ENCODE peak calls at places on chromosomes 4 and X, in seven cellular contexts. R, N, G, V, Y, K and X are unnamed samples.

GRCh38 chr4:73127839-73128448 is 58.4 kb upstream of the COX18 start:
- DNase-seq in G (no peak), V (no peak), K (no peak), N (no peak), Y (peak), R (peak), X (peak)

GRCh38 chrX:40083120-40083978 is 14.4 kb downstream of the BCOR start:
- DNase-seq in Y (no peak), G (no peak), K (peak), R (no peak), N (no peak), V (no peak), X (peak)

GRCh38 chr4:1408418-1408817 is 2.2 kb upstream of the NKX1-1 start:
- DNase-seq in R (no peak), K (no peak), G (no peak), V (no peak), Y (no peak), N (no peak), X (peak)

GRCh38 chr4:3201718-3202702 is 46.9 kb upstream of the MSANTD1 start:
- DNase-seq in G (no peak), V (no peak), N (peak), Y (peak), R (peak), K (no peak), X (peak)

GRCh38 chrX:120299928-120300327 is 11.3 kb downstream of the TMEM255A start:
- DNase-seq in V (no peak), G (no peak), R (no peak), K (no peak), N (no peak), Y (no peak), X (no peak)

GRCh38 chrX:13090261-13091110 is 46.1 kb upstream of the FAM9C start:
- DNase-seq in N (no peak), G (no peak), K (no peak), Y (peak), V (no peak), R (no peak), X (no peak)

GRCh38 chrX:129565046-129565649 is 25.1 kb downstream of the OCRL start:
- DNase-seq in V (no peak), R (no peak), Y (no peak), K (no peak), N (peak), G (no peak), X (no peak)

GRCh38 chr4:147480891-147481576 is at the start of gene EDNRA:
- DNase-seq in Y (no peak), K (no peak), G (no peak), R (peak), V (no peak), N (no peak), X (peak)

GRCh38 chrX:80578518-80579105 is 158.4 kb downstream of the TENT5D start:
- DNase-seq in Y (peak), K (no peak), G (no peak), R (peak), N (no peak), V (peak), X (peak)

DNA sequence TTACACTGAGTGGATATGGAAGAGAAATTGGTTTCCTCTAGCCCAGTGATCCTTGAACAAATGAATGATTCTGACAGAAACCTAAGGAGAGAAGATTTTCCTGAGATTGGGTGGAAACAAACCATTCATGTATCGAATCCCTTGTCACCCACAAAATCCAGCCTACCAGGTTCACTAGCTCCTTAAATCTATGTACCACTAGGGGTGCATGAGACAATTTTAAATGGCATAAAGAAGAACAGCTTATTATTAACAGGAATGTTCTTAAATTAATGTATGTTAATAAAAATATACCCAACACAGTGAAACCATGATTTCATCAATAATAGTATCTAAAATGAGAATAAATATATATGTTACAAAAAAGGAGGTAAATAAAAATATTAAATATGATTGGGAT is 118.4 kb upstream of the LNX1 start:
- DNase-seq in G (no peak), V (no peak), K (no peak), R (no peak), Y (no peak), N (no peak), X (no peak)
- TF ChIP-seq CTCF in G (no peak), V (no peak), K (no peak), R (no peak), Y (no peak), N (peak), X (no peak)

GRCh38 chrX:20253232-20253543 is 13.5 kb downstream of the RPS6KA3 start:
- DNase-seq in V (no peak), K (no peak), Y (no peak), R (no peak), N (no peak), G (no peak), X (no peak)

GRCh38 chrX:20254712-20255299 is 11.9 kb downstream of the RPS6KA3 start:
- DNase-seq in V (no peak), R (no peak), Y (no peak), N (no peak), G (no peak), K (no peak), X (no peak)

GRCh38 chrX:20248592-20249192 is 18.0 kb downstream of the RPS6KA3 start:
- DNase-seq in V (no peak), K (no peak), G (no peak), R (no peak), N (no peak), Y (no peak), X (no peak)

DNA sequence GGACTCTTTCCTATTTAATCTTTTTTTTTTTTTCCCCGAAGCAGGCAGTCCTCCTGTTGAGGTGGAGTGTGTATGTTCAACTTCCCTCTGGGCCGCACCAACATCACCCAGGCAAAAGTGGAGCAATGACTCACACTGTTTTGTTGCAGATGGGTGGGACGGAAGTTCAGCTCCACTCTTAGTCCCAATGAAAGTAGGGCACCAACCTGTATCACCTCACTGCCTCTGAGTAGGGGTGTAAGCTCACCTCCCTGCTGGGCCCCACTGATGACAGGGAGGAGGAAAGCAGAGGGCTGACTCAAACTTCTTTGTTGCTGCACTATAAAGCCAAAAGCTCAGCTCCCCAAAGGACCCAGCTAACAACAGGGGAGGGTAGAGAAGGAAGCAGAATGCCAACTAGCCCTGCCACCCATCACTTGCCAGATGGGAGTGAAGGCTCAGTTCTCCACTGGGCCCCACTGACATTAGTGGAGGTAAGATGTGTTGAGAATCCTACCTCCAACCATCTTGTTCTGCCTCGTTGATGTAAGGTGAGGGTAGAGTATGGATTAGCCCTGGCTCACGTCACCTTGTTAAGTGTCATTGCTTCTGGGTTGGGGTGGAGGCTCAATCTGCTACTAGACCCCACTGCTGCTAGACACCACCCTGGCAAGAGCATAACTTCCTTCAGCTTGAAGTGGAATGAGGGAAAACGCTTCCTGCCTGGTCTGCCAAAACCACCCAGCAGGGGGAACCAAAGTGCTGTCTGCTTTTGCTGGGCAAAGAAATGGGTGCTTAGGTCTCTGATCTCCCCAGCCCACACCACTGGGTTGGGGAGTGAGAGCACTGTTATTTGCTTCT is 14.1 kb downstream of the RPS6KA3 start:
- DNase-seq in R (peak), V (no peak), N (no peak), Y (peak), K (peak), G (peak), X (peak)
- TF ChIP-seq CTCF in R (peak), V (peak), N (peak), Y (peak), K (peak), G (peak), X (peak)

GRCh38 chr4:140152015-140152703 is 1.8 kb downstream of the MAML3 start:
- DNase-seq in N (no peak), R (peak), Y (no peak), K (peak), V (no peak), G (peak), X (peak)
- TF ChIP-seq CTCF in N (peak), R (no peak), Y (no peak), K (peak), V (no peak), G (no peak), X (no peak)

GRCh38 chr4:144754562-144755410 is 108.8 kb downstream of the HHIP start:
- DNase-seq in K (peak), G (no peak), Y (no peak), V (no peak), R (peak), N (peak), X (peak)

GRCh38 chr4:144750348-144750747 is 104.4 kb downstream of the HHIP start:
- DNase-seq in Y (no peak), R (no peak), K (no peak), N (no peak), V (no peak), G (no peak), X (no peak)

DNA sequence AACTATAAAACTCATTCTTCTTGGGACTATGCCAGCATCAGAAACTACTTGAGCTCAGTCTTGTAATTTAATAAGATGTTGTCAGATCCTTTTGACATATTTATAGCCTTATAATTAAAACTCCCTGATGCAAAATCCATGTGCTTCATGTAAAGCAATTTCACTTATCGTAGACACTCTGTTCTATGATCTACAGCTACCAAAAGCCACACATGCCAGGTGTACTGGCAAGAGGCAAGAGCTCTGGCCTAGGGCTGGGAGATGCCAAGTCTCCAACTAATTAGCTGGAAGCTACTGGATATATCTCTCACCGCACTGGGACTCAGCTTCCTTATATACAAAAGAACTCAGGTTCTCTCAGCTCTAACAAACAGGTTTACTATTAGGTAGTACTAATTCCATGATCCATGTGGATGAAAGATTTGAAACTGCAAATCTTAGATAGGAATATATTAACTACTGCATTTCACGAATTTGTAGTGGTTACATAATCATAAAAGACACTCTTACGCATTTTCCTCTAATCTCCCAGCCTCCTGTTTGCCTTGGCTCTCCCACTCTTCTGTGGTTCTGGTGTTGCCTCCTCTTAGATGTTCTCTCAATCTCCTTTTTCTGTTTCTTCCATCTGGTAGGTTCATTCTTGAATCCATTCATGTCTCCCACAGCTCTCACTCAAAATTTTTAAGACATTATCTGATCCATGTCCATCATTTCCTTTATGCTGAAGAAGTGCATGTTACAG is 103.0 kb downstream of the HHIP start:
- DNase-seq in K (no peak), Y (no peak), G (no peak), V (peak), R (no peak), N (no peak), X (no peak)
- TF ChIP-seq CTCF in K (no peak), Y (no peak), G (no peak), V (no peak), R (no peak), N (no peak), X (no peak)

GRCh38 chrX:135516376-135516775 is 4.1 kb upstream of the INTS6L start:
- DNase-seq in G (no peak), Y (no peak), K (no peak), V (no peak), R (peak), N (no peak), X (no peak)
- TF ChIP-seq CTCF in G (no peak), Y (no peak), K (no peak), V (no peak), R (no peak), N (no peak), X (no peak)

GRCh38 chrX:21972721-21973120 is 32.2 kb downstream of the SMS start:
- DNase-seq in R (peak), V (no peak), K (no peak), G (no peak), Y (peak), N (peak), X (no peak)
- TF ChIP-seq CTCF in R (peak), V (no peak), K (no peak), G (no peak), Y (no peak), N (peak), X (no peak)

GRCh38 chrX:68238568-68238967 is 194.7 kb downstream of the OPHN1 start:
- DNase-seq in Y (peak), V (no peak), G (no peak), N (no peak), K (no peak), R (peak), X (no peak)
- TF ChIP-seq CTCF in Y (peak), V (peak), G (no peak), N (peak), K (no peak), R (peak), X (peak)

GRCh38 chrX:63740382-63740781 is 44.6 kb downstream of the ARHGEF9 start:
- DNase-seq in G (no peak), V (no peak), N (no peak), R (no peak), K (no peak), Y (peak), X (no peak)

GRCh38 chrX:63743596-63743995 is 41.4 kb downstream of the ARHGEF9 start:
- DNase-seq in R (no peak), G (no peak), K (no peak), V (no peak), N (no peak), Y (no peak), X (no peak)

GRCh38 chrX:63738696-63739095 is 46.3 kb downstream of the ARHGEF9 start:
- DNase-seq in Y (peak), R (no peak), G (no peak), N (no peak), V (no peak), K (no peak), X (no peak)

GRCh38 chrX:63735882-63736281 is 49.1 kb downstream of the ARHGEF9 start:
- DNase-seq in G (no peak), Y (no peak), R (no peak), N (no peak), K (no peak), V (no peak), X (no peak)

GRCh38 chrX:63739885-63740284 is 45.1 kb downstream of the ARHGEF9 start:
- DNase-seq in N (no peak), R (no peak), K (no peak), Y (peak), V (no peak), G (no peak), X (no peak)
- TF ChIP-seq CTCF in N (no peak), R (no peak), K (no peak), Y (no peak), V (no peak), G (no peak), X (peak)